ENCODE peak calls at places on chromosomes 5 and 9, in nine cellular contexts. Z is neural crest cell; F is Panc1; Q is T-helper 2 cell; K is right cardiac atrium; Y is activated effector memory CD4-positive, alpha-beta T cell treated with Interleukin-2 at 50 U/mL for 16 hours; I is naive thymus-derived CD4-positive, alpha-beta T cell; D is KBM-7; L is EL. C is an unnamed sample.

GRCh38 chr5:74919487-74919886 is 53.3 kb upstream of the FAM169A start:
- DNase-seq in L (peak), F (no peak), Y (no peak), I (peak), Q (peak), Z (no peak), K (no peak), D (peak), C (peak)

GRCh38 chr5:6573651-6574101 is 59.2 kb downstream of the NSUN2 start:
- DNase-seq in Q (no peak), I (no peak), Z (no peak), K (no peak), Y (no peak), L (no peak), D (no peak), F (no peak), C (no peak)

GRCh38 chr9:127398715-127399400 is 1.9 kb downstream of the SLC2A8 start:
- DNase-seq in Q (no peak), F (no peak), D (no peak), I (no peak), Y (no peak), K (no peak), Z (no peak), L (no peak), C (no peak)

GRCh38 chr9:116405321-116405720 is 251.7 kb downstream of the PAPPA start:
- DNase-seq in I (no peak), Z (no peak), D (no peak), L (no peak), Y (no peak), Q (no peak), F (no peak), K (no peak), C (no peak)

GRCh38 chr9:96726946-96727345 is 50.9 kb downstream of the ZNF510 start:
- DNase-seq in Y (no peak), Z (no peak), K (no peak), I (no peak), F (no peak), D (no peak), L (no peak), Q (no peak), C (no peak)

GRCh38 chr9:94176582-94176981 is 82.5 kb upstream of the ZNF169 start:
- DNase-seq in Z (no peak), L (no peak), Y (no peak), K (no peak), I (no peak), F (no peak), Q (no peak), D (no peak), C (no peak)

GRCh38 chr5:160173-160510 is 31.2 kb upstream of the LRRC14B start:
- DNase-seq in F (no peak), L (peak), Q (no peak), Z (no peak), D (no peak), Y (no peak), I (no peak), K (no peak), C (no peak)

GRCh38 chr5:98772415-98773213 is 849 bp upstream of the RGMB start:
- DNase-seq in Q (no peak), Y (peak), I (no peak), Z (peak), K (peak), D (no peak), F (no peak), L (peak), C (peak)

GRCh38 chr9:72858089-72858912 is 94.6 kb downstream of the ALDH1A1 start:
- DNase-seq in Y (no peak), Q (no peak), L (peak), F (no peak), K (no peak), D (no peak), Z (no peak), I (no peak), C (peak)

GRCh38 chr5:139651863-139652787 is 4.0 kb downstream of the CXXC5 start:
- DNase-seq in Z (peak), Y (no peak), I (peak), D (peak), L (peak), Q (peak), F (peak), K (peak), C (peak)

GRCh38 chr5:67234671-67235176 is 38.1 kb upstream of the CD180 start:
- DNase-seq in L (peak), Z (no peak), K (no peak), Q (no peak), Y (no peak), I (no peak), F (no peak), D (peak), C (peak)

GRCh38 chr9:120713257-120714087 is 798 bp downstream of the MEGF9 start:
- DNase-seq in Z (peak), K (peak), D (peak), F (no peak), I (no peak), Y (peak), Q (no peak), L (peak), C (peak)

GRCh38 chr9:34580358-34580757 is 9.2 kb downstream of the CNTFR start:
- DNase-seq in K (no peak), L (no peak), Z (peak), F (no peak), D (no peak), I (no peak), Y (no peak), Q (no peak), C (no peak)

GRCh38 chr9:134178781-134179551 is 14.6 kb upstream of the RNU6ATAC start:
- DNase-seq in F (no peak), Q (no peak), L (no peak), Y (no peak), K (peak), Z (no peak), D (peak), I (no peak), C (no peak)

GRCh38 chr5:142826741-142827492 is 56.7 kb downstream of the ARHGAP26 start:
- DNase-seq in I (no peak), L (peak), Y (no peak), F (peak), Z (no peak), Q (peak), D (peak), K (peak), C (peak)

GRCh38 chr5:169979871-169980270 is 424 bp downstream of the INSYN2B start:
- DNase-seq in K (no peak), F (no peak), I (no peak), L (no peak), Z (no peak), Y (no peak), Q (no peak), D (no peak), C (no peak)

GRCh38 chr5:116044073-116044472 is 11.8 kb downstream of the ARL14EPL start:
- DNase-seq in D (no peak), F (no peak), L (no peak), K (no peak), Y (no peak), Z (no peak), I (no peak), Q (no peak), C (no peak)

GRCh38 chr9:84154320-84154719 is 173.7 kb downstream of the RMI1 start:
- DNase-seq in I (no peak), Z (no peak), Y (no peak), L (peak), Q (no peak), F (no peak), D (no peak), K (no peak), C (peak)

GRCh38 chr5:136047858-136048257 is 19.1 kb downstream of the TGFBI start:
- DNase-seq in I (no peak), L (no peak), F (no peak), Z (no peak), Y (no peak), K (peak), D (peak), Q (no peak), C (no peak)

GRCh38 chr9:110255064-110255416 is 1.3 kb downstream of the TXN start:
- DNase-seq in Q (peak), Y (no peak), Z (no peak), I (peak), D (no peak), L (no peak), F (no peak), K (peak), C (no peak)

GRCh38 chr5:172453986-172454354 is 355 bp downstream of the SH3PXD2B start:
- DNase-seq in Z (peak), F (no peak), L (peak), D (no peak), I (no peak), Q (no peak), Y (no peak), K (peak), C (peak)

GRCh38 chr9:89532478-89532877 is 34.6 kb upstream of the SEMA4D start:
- DNase-seq in Y (no peak), Z (no peak), Q (no peak), K (no peak), D (no peak), L (no peak), F (no peak), I (no peak), C (no peak)

GRCh38 chr9:109143881-109144562 is 23.0 kb downstream of the FRRS1L start:
- DNase-seq in Z (no peak), I (no peak), F (peak), D (peak), K (no peak), Q (no peak), Y (no peak), L (peak), C (peak)